ENCODE peak calls at places on chromosomes 1 and 21, in four cellular contexts. B is HFF-Myc, A is progenitor cell of endocrine pancreas, G is dorsolateral prefrontal cortex. Z is an unnamed sample.

GRCh38 chr1:107900083-107900945 is 64.7 kb downstream of the VAV3 start:
- DNase-seq in A (no peak), B (no peak), G (no peak), Z (no peak)

GRCh38 chr1:231949277-231950122 is 322.9 kb downstream of the DISC1 start:
- DNase-seq in G (no peak), B (no peak), A (no peak), Z (no peak)

GRCh38 chr1:905071-905749 is 18.5 kb upstream of the SAMD11 start:
- DNase-seq in B (no peak), A (peak), G (no peak), Z (no peak)

GRCh38 chr1:22625262-22625925 is 11.0 kb upstream of the C1QA start:
- DNase-seq in B (no peak), A (no peak), G (no peak), Z (peak)

GRCh38 chr1:50707824-50708223 is 252.2 kb downstream of the FAF1 start:
- DNase-seq in G (no peak), B (no peak), A (no peak), Z (no peak)

GRCh38 chr1:37890378-37891014 is 31.1 kb upstream of the MTF1 start:
- DNase-seq in B (peak), A (no peak), G (no peak), Z (no peak)

GRCh38 chr1:27872802-27873665 is 690 bp downstream of the THEMIS2 start:
- DNase-seq in G (no peak), B (no peak), A (no peak), Z (no peak)

GRCh38 chr1:67460648-67461500 is 30.7 kb upstream of the SERBP1 start:
- DNase-seq in G (no peak), B (no peak), A (no peak), Z (no peak)

GRCh38 chr1:167774710-167775109 is 52.9 kb downstream of the MPZL1 start:
- DNase-seq in G (no peak), B (no peak), A (no peak), Z (no peak)

GRCh38 chr1:203443296-203443695 is 32.3 kb upstream of the PRELP start:
- DNase-seq in B (no peak), G (no peak), A (no peak), Z (no peak)

GRCh38 chr21:31897311-31897710 is 24.5 kb downstream of the HUNK start:
- DNase-seq in B (no peak), G (no peak), A (no peak), Z (no peak)

GRCh38 chr1:173527151-173527826 is 50.2 kb downstream of the PRDX6 start:
- DNase-seq in A (no peak), B (no peak), G (no peak), Z (no peak)

GRCh38 chr1:79380078-79380477 is 373.5 kb upstream of the ADGRL4 start:
- DNase-seq in A (no peak), G (no peak), B (no peak), Z (no peak)
- TF ChIP-seq CTCF in A (no peak), G (no peak), B (no peak), Z (no peak)

GRCh38 chr1:218711021-218711420 is 365.9 kb downstream of the TGFB2 start:
- DNase-seq in B (no peak), A (no peak), G (no peak), Z (no peak)

GRCh38 chr1:218702808-218703207 is 357.7 kb downstream of the TGFB2 start:
- DNase-seq in A (no peak), B (no peak), G (no peak), Z (no peak)

GRCh38 chr1:218705391-218705790 is 360.3 kb downstream of the TGFB2 start:
- DNase-seq in B (no peak), A (no peak), G (no peak), Z (no peak)

GRCh38 chr1:218703836-218704235 is 358.7 kb downstream of the TGFB2 start:
- DNase-seq in G (no peak), B (no peak), A (no peak), Z (no peak)

GRCh38 chr1:218705911-218706893 is 361.1 kb downstream of the TGFB2 start:
- DNase-seq in B (peak), G (no peak), A (no peak), Z (no peak)
- TF ChIP-seq CTCF in B (no peak), G (no peak), A (no peak), Z (no peak)

GRCh38 chr1:2443285-2444137 is 31.1 kb upstream of the PEX10 start:
- DNase-seq in B (no peak), A (no peak), G (peak), Z (no peak)
- TF ChIP-seq CTCF in B (peak), A (peak), G (peak), Z (no peak)

DNA sequence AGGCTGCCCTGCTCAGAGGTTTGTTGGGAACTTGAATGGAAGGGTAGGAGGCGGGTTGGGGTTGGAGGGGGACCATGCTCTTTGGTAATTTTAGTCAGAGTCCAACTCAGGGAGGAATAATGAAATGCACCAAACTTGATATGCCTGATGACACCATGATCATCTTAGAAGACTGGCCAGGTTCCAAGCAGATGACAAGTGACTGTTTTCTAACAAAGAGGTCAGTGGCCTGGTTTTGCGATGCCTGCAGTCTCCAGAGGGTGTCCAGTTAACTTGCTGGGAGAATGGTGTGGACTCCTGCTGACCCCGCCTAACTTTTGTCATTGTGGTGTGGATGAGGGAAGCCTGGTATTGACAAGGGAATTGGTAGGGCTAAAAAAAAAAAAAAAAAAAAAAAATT is 12.4 kb downstream of the VANGL1 start:
- DNase-seq in A (no peak), G (no peak), B (no peak), Z (no peak)
- TF ChIP-seq CTCF in A (no peak), G (no peak), B (no peak), Z (no peak)

GRCh38 chr1:15176898-15177665 is 23.5 kb downstream of the TMEM51 start:
- DNase-seq in B (no peak), G (no peak), A (no peak), Z (no peak)
- TF ChIP-seq CTCF in B (no peak), G (no peak), A (no peak), Z (no peak)

Z was measured in mesothelial cell of epicardium.